ENCODE peak calls at places on chromosomes 1 and 21, in nine cellular contexts. C is PC-9, E is BJ, U is right lobe of liver, T is thoracic aorta, J is neuronal stem cell, F is GM23338, W is GM23248, B is bronchial epithelial cell. S is an unnamed sample.

GRCh38 chr1:165564561-165564960 is 20.8 kb downstream of the LRRC52 start:
- DNase-seq in U (no peak), F (no peak), E (no peak), C (no peak), T (no peak), B (no peak), J (no peak), W (no peak), S (no peak)

GRCh38 chr1:217040696-217041095 is 317.5 kb upstream of the ESRRG start:
- DNase-seq in W (no peak), B (peak; percentile 18), J (no peak), E (no peak), C (no peak), T (no peak), F (no peak), U (no peak), S (no peak)

GRCh38 chr1:81408404-81408803 is 392.3 kb upstream of the ADGRL2 start:
- DNase-seq in F (no peak), C (no peak), E (no peak), W (no peak), B (no peak), T (no peak), J (no peak), U (no peak), S (no peak)

GRCh38 chr21:25573409-25574206 is 33.7 kb downstream of the MRPL39 start:
- DNase-seq in C (peak; percentile 56), T (no peak), W (peak; percentile 98), E (peak; percentile 77), B (peak; percentile 95), J (no peak), F (no peak), U (no peak), S (no peak)

GRCh38 chr1:54546651-54547348 is 1.2 kb upstream of the ACOT11 start:
- DNase-seq in E (no peak), C (no peak), F (no peak), W (peak; percentile 33), U (peak; percentile 39), J (no peak), T (no peak), B (no peak), S (peak; percentile 19)

GRCh38 chr1:6275826-6276764 is 15.2 kb upstream of the GPR153 start:
- DNase-seq in E (peak; percentile 68), W (peak; percentile 90), C (no peak), J (no peak), T (no peak), B (no peak), F (peak; percentile 36), U (no peak), S (peak; percentile 80)

GRCh38 chr1:209248649-209249279 is 334.8 kb upstream of the CAMK1G start:
- DNase-seq in B (peak; percentile 77), T (no peak), J (peak; percentile 74), U (peak; percentile 50), C (peak; percentile 50), W (peak; percentile 51), F (peak; percentile 88), E (no peak), S (peak; percentile 46)

GRCh38 chr1:17081439-17081838 is 27.6 kb upstream of the SDHB start:
- DNase-seq in B (no peak), F (no peak), U (no peak), E (no peak), C (no peak), T (no peak), W (no peak), J (no peak), S (no peak)

GRCh38 chr1:42922687-42923366 is 35.8 kb downstream of the SLC2A1 start:
- DNase-seq in C (peak; percentile 80), F (peak; percentile 94), U (no peak), T (no peak), E (peak; percentile 12), B (peak; percentile 77), W (peak; percentile 84), J (peak; percentile 48), S (peak; percentile 87)

GRCh38 chr21:41601573-41602371 is 93.8 kb upstream of the TMPRSS2 start:
- DNase-seq in T (no peak), U (no peak), C (no peak), B (no peak), F (no peak), W (peak; percentile 62), E (no peak), J (no peak), S (no peak)

GRCh38 chr1:201988593-201988992 is 6.1 kb downstream of the RNPEP start:
- DNase-seq in J (no peak), C (no peak), W (no peak), U (no peak), F (no peak), T (no peak), E (no peak), B (no peak), S (no peak)

GRCh38 chr1:203969846-203970245 is 103.1 kb upstream of the SOX13 start:
- DNase-seq in F (no peak), E (no peak), B (no peak), W (no peak), T (no peak), C (no peak), J (no peak), U (no peak), S (no peak)

GRCh38 chr1:206911064-206911663 is 10.6 kb downstream of the FCMR start:
- DNase-seq in T (no peak), F (peak; percentile 58), B (peak; percentile 75), E (no peak), W (peak; percentile 81), U (no peak), J (no peak), C (peak; percentile 53), S (peak; percentile 67)

GRCh38 chr1:33133478-33134105 is 48.3 kb downstream of the TRIM62 start:
- DNase-seq in W (peak; percentile 37), B (no peak), C (no peak), J (no peak), F (no peak), T (no peak), E (no peak), U (no peak), S (no peak)

GRCh38 chr1:156468693-156469345 is 31.8 kb downstream of the MEF2D start:
- DNase-seq in T (no peak), J (no peak), B (no peak), C (peak; percentile 16), F (no peak), U (no peak), W (no peak), E (no peak), S (no peak)

GRCh38 chr1:44524180-44524579 is 119.1 kb downstream of the RNF220 start:
- DNase-seq in T (no peak), B (no peak), U (no peak), E (no peak), W (no peak), F (peak; percentile 96), J (no peak), C (no peak), S (peak; percentile 87)

GRCh38 chr1:150873521-150873920 is 2.9 kb downstream of the ARNT start:
- DNase-seq in U (peak; percentile 20), B (no peak), F (no peak), E (no peak), J (no peak), T (no peak), W (no peak), C (no peak), S (no peak)
- H3K4me3 ChIP-seq in U (no peak overlapping the region), B (no peak overlapping the region), F (no peak overlapping the region), E (no peak overlapping the region), J (no peak overlapping the region), T (no peak overlapping the region), W (no peak overlapping the region), C (no peak overlapping the region), S (no peak overlapping the region)

GRCh38 chr1:93083979-93084378 is 4.9 kb downstream of the MTF2 start:
- DNase-seq in W (no peak), T (no peak), F (no peak), U (no peak), J (no peak), B (no peak), C (no peak), E (no peak), S (no peak)
- H3K36me3 ChIP-seq in W (peaks cover 10% of the 10 kb centered on the region), T (no peaks in the 10 kb centered on the region), F (peaks cover 19% of the 10 kb centered on the region), U (no peaks in the 10 kb centered on the region), J (peaks cover 16% of the 10 kb centered on the region), B (no peaks in the 10 kb centered on the region), C (peaks cover 36% of the 10 kb centered on the region), E (no peaks in the 10 kb centered on the region), S (peaks cover 4% of the 10 kb centered on the region)

GRCh38 chr1:63074321-63074720 is 248.0 kb upstream of the FOXD3 start:
- DNase-seq in T (no peak), W (no peak), J (no peak), C (no peak), U (no peak), F (peak; percentile 46), E (no peak), B (no peak), S (no peak)
- H3K27me3 ChIP-seq in T (no peaks in the 10 kb centered on the region), W (peaks cover 47% of the 10 kb centered on the region), J (no peaks in the 10 kb centered on the region), C (peaks cover 66% of the 10 kb centered on the region), U (no peaks in the 10 kb centered on the region), F (peaks cover 44% of the 10 kb centered on the region), E (peaks cover 4% of the 10 kb centered on the region), B (peaks cover 4% of the 10 kb centered on the region), S (peaks cover 17% of the 10 kb centered on the region)

DNA sequence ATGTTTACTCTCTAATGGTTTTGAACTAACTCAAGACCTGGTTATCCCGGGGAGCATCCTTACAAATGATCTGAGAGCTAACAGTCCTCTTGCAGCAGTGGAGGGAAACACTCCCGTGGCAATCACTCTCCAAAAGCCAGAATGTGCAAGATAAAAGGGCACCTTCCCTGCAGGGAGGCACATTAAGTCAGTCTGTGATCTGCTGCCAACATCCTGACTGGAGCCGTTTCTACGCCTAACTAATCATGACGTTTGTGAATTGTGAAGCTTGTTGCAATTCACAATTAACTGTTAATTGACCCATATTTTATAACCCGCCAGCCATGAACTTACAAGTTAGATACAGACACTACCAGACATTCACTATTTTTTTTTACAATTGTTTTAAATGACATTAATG is 52.1 kb upstream of the LGALS8 start:
- DNase-seq in U (no peak), B (no peak), E (no peak), W (no peak), J (no peak), T (no peak), F (peak; percentile 27), C (no peak), S (peak; percentile 30)
- H3K4me3 ChIP-seq in U (no peak overlapping the region), B (no peak overlapping the region), E (no peak overlapping the region), W (no peak overlapping the region), J (no peak overlapping the region), T (no peak overlapping the region), F (no peak overlapping the region), C (no peak overlapping the region), S (no peak overlapping the region)

S was measured in H7.